ENCODE peak calls at places on chromosomes 5 and 9, in four cellular contexts. Z, H, N and O are unnamed samples.

GRCh38 chr5:134905246-134905996 is 490 bp downstream of the PCBD2 start:
- DNase-seq in Z (no peak), N (no peak), H (peak), O (peak)

GRCh38 chr9:68964102-68964541 is 49.8 kb downstream of the PRKACG start:
- DNase-seq in Z (no peak), H (no peak), N (no peak), O (no peak)

GRCh38 chr5:59813761-59814562 is 79.6 kb downstream of the PDE4D start:
- DNase-seq in N (peak), Z (no peak), H (peak), O (peak)

GRCh38 chr5:103327451-103327850 is 68.9 kb downstream of the MACIR start:
- DNase-seq in Z (no peak), H (no peak), N (no peak), O (no peak)

GRCh38 chr9:6996061-6996854 is 238.5 kb downstream of the KDM4C start:
- DNase-seq in Z (no peak), H (no peak), N (no peak), O (no peak)

GRCh38 chr9:97357056-97357455 is 49.6 kb downstream of the CCDC180 start:
- DNase-seq in Z (no peak), H (no peak), N (no peak), O (no peak)

GRCh38 chr5:66010476-66010875 is 84.1 kb downstream of the ERBIN start:
- DNase-seq in N (no peak), H (peak), Z (no peak), O (no peak)

GRCh38 chr5:74248576-74248975 is 392.0 kb downstream of the ENC1 start:
- DNase-seq in N (no peak), H (no peak), Z (no peak), O (no peak)

GRCh38 chr5:13955896-13956295 is 11.4 kb upstream of the DNAH5 start:
- DNase-seq in N (no peak), Z (no peak), H (no peak), O (no peak)

GRCh38 chr9:101860920-101861319 is 122.5 kb upstream of the GRIN3A start:
- DNase-seq in H (no peak), Z (no peak), N (no peak), O (no peak)

GRCh38 chr5:92916036-92916435 is 665.0 kb downstream of the NR2F1-AS1 start:
- DNase-seq in Z (no peak), N (no peak), H (peak), O (peak)

GRCh38 chr5:139844472-139845145 is 49.0 kb downstream of the PSD2 start:
- DNase-seq in N (peak), H (peak), Z (peak), O (peak)

GRCh38 chr5:160470437-160471341 is 49.0 kb downstream of the PTTG1 start:
- DNase-seq in N (no peak), H (no peak), Z (no peak), O (no peak)

GRCh38 chr5:63089147-63089546 is 510.5 kb downstream of the LRRC70 start:
- DNase-seq in N (no peak), Z (no peak), H (no peak), O (no peak)

GRCh38 chr5:78633710-78634109 is 14.9 kb downstream of the LHFPL2 start:
- DNase-seq in Z (no peak), N (no peak), H (peak), O (no peak)

GRCh38 chr5:849651-850301 is 1.0 kb downstream of the ZDHHC11 start:
- DNase-seq in Z (no peak), H (no peak), N (peak), O (peak)

GRCh38 chr9:136686794-136687711 is at the start of gene AGPAT2:
- DNase-seq in N (peak), H (peak), Z (peak), O (peak)